ENCODE peak calls at places on chromosomes 3 and 15, in six cellular contexts. One of them, this sample, is unnamed.
A peak's percentile ranks its signal among the peaks of the same experiment; 100 is the strongest.

GRCh38 chr3:41464401-41464800 is 265.1 kb downstream of the CTNNB1 start:
- DNase-seq in CD8-positive, alpha-beta T cell: no peak
- DNase-seq in colonic mucosa: no peak
- DNase-seq in NT2/D1: no peak
- DNase-seq in pancreas: no peak
- DNase-seq in ascending aorta: no peak
- DNase-seq in this sample: no peak

GRCh38 chr3:107956991-107957467 is 133.8 kb downstream of the CD47 start:
- DNase-seq in pancreas: peak; percentile 58
- DNase-seq in NT2/D1: no peak
- DNase-seq in CD8-positive, alpha-beta T cell: no peak
- DNase-seq in ascending aorta: peak; percentile 26
- DNase-seq in colonic mucosa: peak; percentile 51
- DNase-seq in this sample: peak; percentile 76

GRCh38 chr3:161890147-161890625 is 393.6 kb downstream of the OTOL1 start:
- DNase-seq in CD8-positive, alpha-beta T cell: no peak
- DNase-seq in ascending aorta: no peak
- DNase-seq in NT2/D1: no peak
- DNase-seq in colonic mucosa: no peak
- DNase-seq in pancreas: no peak
- DNase-seq in this sample: no peak

GRCh38 chr3:58824285-58824684 is 157.7 kb upstream of the FAM3D start:
- DNase-seq in NT2/D1: peak; percentile 46
- DNase-seq in pancreas: peak; percentile 50
- DNase-seq in colonic mucosa: peak; percentile 85
- DNase-seq in ascending aorta: no peak
- DNase-seq in CD8-positive, alpha-beta T cell: no peak
- DNase-seq in this sample: no peak

GRCh38 chr3:46599590-46599989 is 12.7 kb upstream of the FAM240A start:
- DNase-seq in NT2/D1: peak; percentile 67
- DNase-seq in CD8-positive, alpha-beta T cell: no peak
- DNase-seq in pancreas: no peak
- DNase-seq in ascending aorta: no peak
- DNase-seq in colonic mucosa: no peak
- DNase-seq in this sample: no peak

GRCh38 chr15:71547066-71547465 is 263.3 kb upstream of the NR2E3 start:
- DNase-seq in ascending aorta: no peak
- DNase-seq in colonic mucosa: no peak
- DNase-seq in NT2/D1: no peak
- DNase-seq in CD8-positive, alpha-beta T cell: no peak
- DNase-seq in pancreas: no peak
- DNase-seq in this sample: no peak

GRCh38 chr3:57173687-57174086 is 8.5 kb upstream of the IL17RD start:
- DNase-seq in NT2/D1: no peak
- DNase-seq in CD8-positive, alpha-beta T cell: no peak
- DNase-seq in pancreas: no peak
- DNase-seq in colonic mucosa: no peak
- DNase-seq in ascending aorta: no peak
- DNase-seq in this sample: no peak

GRCh38 chr15:23069496-23070166 is 30.3 kb upstream of the TUBGCP5 start:
- DNase-seq in CD8-positive, alpha-beta T cell: no peak
- DNase-seq in NT2/D1: peak; percentile 46
- DNase-seq in pancreas: no peak
- DNase-seq in ascending aorta: no peak
- DNase-seq in colonic mucosa: no peak
- DNase-seq in this sample: no peak

GRCh38 chr3:103048371-103048722 is 613.5 kb downstream of the ZPLD1 start:
- DNase-seq in CD8-positive, alpha-beta T cell: no peak
- DNase-seq in pancreas: no peak
- DNase-seq in NT2/D1: no peak
- DNase-seq in colonic mucosa: no peak
- DNase-seq in ascending aorta: no peak
- DNase-seq in this sample: no peak

GRCh38 chr3:128254066-128254590 is 100.8 kb downstream of the EEFSEC start:
- DNase-seq in NT2/D1: no peak
- DNase-seq in ascending aorta: no peak
- DNase-seq in pancreas: no peak
- DNase-seq in colonic mucosa: no peak
- DNase-seq in CD8-positive, alpha-beta T cell: no peak
- DNase-seq in this sample: no peak

GRCh38 chr3:4741404-4742307 is 237.6 kb upstream of the BHLHE40 start:
- DNase-seq in CD8-positive, alpha-beta T cell: no peak
- DNase-seq in ascending aorta: peak; percentile 41
- DNase-seq in pancreas: peak; percentile 81
- DNase-seq in colonic mucosa: peak; percentile 73
- DNase-seq in NT2/D1: no peak
- DNase-seq in this sample: peak; percentile 77

GRCh38 chr3:14801668-14802067 is 17.1 kb upstream of the FGD5 start:
- DNase-seq in colonic mucosa: no peak
- DNase-seq in ascending aorta: no peak
- DNase-seq in CD8-positive, alpha-beta T cell: no peak
- DNase-seq in pancreas: no peak
- DNase-seq in NT2/D1: no peak
- DNase-seq in this sample: no peak

GRCh38 chr15:59028387-59028955 is 41.0 kb downstream of the RNF111 start:
- DNase-seq in pancreas: no peak
- DNase-seq in CD8-positive, alpha-beta T cell: no peak
- DNase-seq in NT2/D1: no peak
- DNase-seq in ascending aorta: no peak
- DNase-seq in colonic mucosa: no peak
- DNase-seq in this sample: no peak

GRCh38 chr3:122982202-122983185 is 45.1 kb downstream of the SEMA5B start:
- DNase-seq in colonic mucosa: peak; percentile 32
- DNase-seq in CD8-positive, alpha-beta T cell: no peak
- DNase-seq in pancreas: no peak
- DNase-seq in ascending aorta: no peak
- DNase-seq in NT2/D1: no peak
- DNase-seq in this sample: no peak

GRCh38 chr3:48656061-48656840 is 6.4 kb downstream of the CELSR3 start:
- DNase-seq in CD8-positive, alpha-beta T cell: peak; percentile 81
- DNase-seq in NT2/D1: peak; percentile 68
- DNase-seq in pancreas: peak; percentile 85
- DNase-seq in ascending aorta: peak; percentile 62
- DNase-seq in colonic mucosa: peak; percentile 88
- DNase-seq in this sample: peak; percentile 66

GRCh38 chr15:86432861-86433260 is 353.2 kb downstream of the AGBL1 start:
- DNase-seq in colonic mucosa: no peak
- DNase-seq in pancreas: no peak
- DNase-seq in ascending aorta: no peak
- DNase-seq in CD8-positive, alpha-beta T cell: no peak
- DNase-seq in NT2/D1: no peak
- DNase-seq in this sample: no peak

GRCh38 chr15:82850242-82850591 is 40.8 kb downstream of the WHAMM start:
- DNase-seq in NT2/D1: no peak
- DNase-seq in colonic mucosa: no peak
- DNase-seq in CD8-positive, alpha-beta T cell: no peak
- DNase-seq in pancreas: no peak
- DNase-seq in ascending aorta: no peak
- DNase-seq in this sample: no peak

GRCh38 chr3:37183976-37184375 is 9.6 kb upstream of the LRRFIP2 start:
- DNase-seq in ascending aorta: no peak
- DNase-seq in pancreas: no peak
- DNase-seq in NT2/D1: no peak
- DNase-seq in CD8-positive, alpha-beta T cell: no peak
- DNase-seq in colonic mucosa: no peak
- DNase-seq in this sample: no peak

GRCh38 chr3:139388961-139389551 is 391 bp downstream of the COPB2 start:
- DNase-seq in colonic mucosa: no peak
- DNase-seq in NT2/D1: peak; percentile 3
- DNase-seq in pancreas: no peak
- DNase-seq in CD8-positive, alpha-beta T cell: no peak
- DNase-seq in ascending aorta: no peak
- DNase-seq in this sample: no peak

GRCh38 chr3:30553641-30554316 is 52.6 kb upstream of the TGFBR2 start:
- DNase-seq in CD8-positive, alpha-beta T cell: no peak
- DNase-seq in pancreas: no peak
- DNase-seq in ascending aorta: no peak
- DNase-seq in colonic mucosa: no peak
- DNase-seq in NT2/D1: no peak
- DNase-seq in this sample: no peak

GRCh38 chr3:196965804-196966173 is 2.8 kb downstream of the PIGZ start:
- DNase-seq in NT2/D1: no peak
- DNase-seq in CD8-positive, alpha-beta T cell: no peak
- DNase-seq in colonic mucosa: no peak
- DNase-seq in ascending aorta: no peak
- DNase-seq in pancreas: no peak
- DNase-seq in this sample: no peak

GRCh38 chr15:26128611-26129140 is 265.5 kb upstream of the ATP10A start:
- DNase-seq in CD8-positive, alpha-beta T cell: no peak
- DNase-seq in ascending aorta: no peak
- DNase-seq in pancreas: no peak
- DNase-seq in colonic mucosa: no peak
- DNase-seq in NT2/D1: no peak
- DNase-seq in this sample: no peak

DNA sequence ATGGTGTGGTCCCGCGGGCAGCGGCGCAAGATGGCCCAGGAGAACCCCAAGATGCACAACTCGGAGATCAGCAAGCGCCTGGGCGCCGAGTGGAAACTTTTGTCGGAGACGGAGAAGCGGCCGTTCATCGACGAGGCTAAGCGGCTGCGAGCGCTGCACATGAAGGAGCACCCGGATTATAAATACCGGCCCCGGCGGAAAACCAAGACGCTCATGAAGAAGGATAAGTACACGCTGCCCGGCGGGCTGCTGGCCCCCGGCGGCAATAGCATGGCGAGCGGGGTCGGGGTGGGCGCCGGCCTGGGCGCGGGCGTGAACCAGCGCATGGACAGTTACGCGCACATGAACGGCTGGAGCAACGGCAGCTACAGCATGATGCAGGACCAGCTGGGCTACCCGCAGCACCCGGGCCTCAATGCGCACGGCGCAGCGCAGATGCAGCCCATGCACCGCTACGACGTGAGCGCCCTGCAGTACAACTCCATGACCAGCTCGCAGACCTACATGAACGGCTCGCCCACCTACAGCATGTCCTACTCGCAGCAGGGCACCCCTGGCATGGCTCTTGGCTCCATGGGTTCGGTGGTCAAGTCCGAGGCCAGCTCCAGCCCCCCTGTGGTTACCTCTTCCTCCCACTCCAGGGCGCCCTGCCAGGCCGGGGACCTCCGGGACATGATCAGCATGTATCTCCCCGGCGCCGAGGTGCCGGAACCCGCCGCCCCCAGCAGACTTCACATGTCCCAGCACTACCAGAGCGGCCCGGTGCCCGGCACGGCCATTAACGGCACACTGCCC is 977 bp downstream of the SOX2 start:
- DNase-seq in CD8-positive, alpha-beta T cell: no peak
- DNase-seq in NT2/D1: no peak
- DNase-seq in colonic mucosa: no peak
- DNase-seq in pancreas: no peak
- DNase-seq in ascending aorta: no peak
- DNase-seq in this sample: no peak
- H3K27me3 ChIP-seq in CD8-positive, alpha-beta T cell: peaks cover 70% of the 10 kb centered on the region
- H3K27me3 ChIP-seq in NT2/D1: no peaks in the 10 kb centered on the region
- H3K27me3 ChIP-seq in colonic mucosa: peaks cover 94% of the 10 kb centered on the region
- H3K27me3 ChIP-seq in pancreas: peaks cover 10% of the 10 kb centered on the region
- H3K27me3 ChIP-seq in ascending aorta: peaks cover 37% of the 10 kb centered on the region
- H3K27me3 ChIP-seq in this sample: peaks cover 62% of the 10 kb centered on the region

DNA sequence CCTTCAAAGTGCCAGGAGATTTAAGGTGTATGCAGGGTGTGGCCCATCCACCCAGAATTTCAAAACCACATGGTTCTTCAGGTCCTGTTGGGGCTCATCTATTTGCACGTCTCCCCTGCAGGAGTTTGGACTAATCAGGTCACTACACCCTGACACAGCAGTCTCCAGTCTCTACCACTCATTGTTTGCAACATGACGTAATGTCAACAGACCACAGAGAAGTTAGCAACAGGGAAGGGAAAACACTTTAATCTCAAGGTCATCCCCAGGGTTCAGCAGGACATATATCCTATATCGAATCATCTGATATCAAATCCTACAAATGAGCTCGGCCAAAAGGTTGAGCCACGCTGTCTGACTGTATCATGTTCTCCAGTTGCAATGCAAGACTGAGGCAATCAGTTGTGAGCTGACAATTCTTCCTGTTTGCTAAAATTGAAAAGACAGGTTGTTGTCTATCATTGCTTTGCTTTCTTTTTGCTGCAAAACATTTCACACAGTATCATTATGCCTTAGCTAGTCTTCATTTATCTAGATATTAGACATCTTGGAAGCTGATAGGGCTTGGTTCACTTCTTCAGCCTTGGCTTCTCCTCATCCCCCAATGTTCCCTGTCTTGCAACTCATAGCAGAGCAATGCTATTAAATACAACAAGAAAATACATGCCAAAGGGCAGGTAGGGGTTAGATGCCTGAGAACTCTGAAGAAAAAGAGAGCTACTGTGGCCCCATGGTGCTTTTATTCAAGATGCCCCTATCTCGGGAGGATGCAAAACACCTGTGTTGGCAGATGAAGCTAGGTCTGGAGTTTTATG is 13.4 kb upstream of the LEKR1 start:
- DNase-seq in NT2/D1: no peak
- DNase-seq in pancreas: peak; percentile 42
- DNase-seq in ascending aorta: no peak
- DNase-seq in colonic mucosa: peak; percentile 32
- DNase-seq in CD8-positive, alpha-beta T cell: no peak
- DNase-seq in this sample: no peak
- H3K4me3 ChIP-seq in NT2/D1: no peak overlapping the region
- H3K4me3 ChIP-seq in pancreas: no peak overlapping the region
- H3K4me3 ChIP-seq in ascending aorta: no peak overlapping the region
- H3K4me3 ChIP-seq in colonic mucosa: no peak overlapping the region
- H3K4me3 ChIP-seq in CD8-positive, alpha-beta T cell: no peak overlapping the region
- H3K4me3 ChIP-seq in this sample: no peak overlapping the region

DNA sequence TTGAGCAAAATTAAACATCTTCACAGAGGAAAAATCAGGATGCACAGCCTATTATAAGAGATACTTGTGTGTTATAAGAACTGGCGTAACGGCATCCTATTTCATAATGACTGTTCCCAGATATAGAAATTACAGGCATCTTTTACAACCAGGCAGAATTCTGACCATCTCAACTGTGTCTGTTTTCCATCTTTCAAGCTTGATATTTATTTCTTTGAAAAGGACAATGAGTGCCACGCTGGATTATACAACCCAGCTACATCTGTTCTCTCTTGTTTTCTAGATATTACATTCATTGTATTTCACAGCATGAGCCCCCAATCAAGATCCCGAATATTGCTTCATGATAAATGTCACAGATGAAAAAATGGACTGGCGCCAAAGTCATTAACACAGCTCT is 420.7 kb downstream of the TBL1XR1 start:
- DNase-seq in NT2/D1: no peak
- DNase-seq in ascending aorta: no peak
- DNase-seq in colonic mucosa: no peak
- DNase-seq in CD8-positive, alpha-beta T cell: no peak
- DNase-seq in pancreas: no peak
- DNase-seq in this sample: no peak
- H3K27me3 ChIP-seq in NT2/D1: no peaks in the 10 kb centered on the region
- H3K27me3 ChIP-seq in ascending aorta: no peaks in the 10 kb centered on the region
- H3K27me3 ChIP-seq in colonic mucosa: no peaks in the 10 kb centered on the region
- H3K27me3 ChIP-seq in CD8-positive, alpha-beta T cell: no peaks in the 10 kb centered on the region
- H3K27me3 ChIP-seq in pancreas: no peaks in the 10 kb centered on the region
- H3K27me3 ChIP-seq in this sample: no peaks in the 10 kb centered on the region

GRCh38 chr15:33293619-33294309 is 17.0 kb upstream of the RYR3 start:
- DNase-seq in CD8-positive, alpha-beta T cell: no peak
- DNase-seq in colonic mucosa: no peak
- DNase-seq in NT2/D1: no peak
- DNase-seq in pancreas: no peak
- DNase-seq in ascending aorta: no peak
- DNase-seq in this sample: no peak
- H3K4me3 ChIP-seq in CD8-positive, alpha-beta T cell: no peak overlapping the region
- H3K4me3 ChIP-seq in colonic mucosa: no peak overlapping the region
- H3K4me3 ChIP-seq in NT2/D1: no peak overlapping the region
- H3K4me3 ChIP-seq in pancreas: no peak overlapping the region
- H3K4me3 ChIP-seq in ascending aorta: peak overlapping the region; percentile 22
- H3K4me3 ChIP-seq in this sample: peak overlapping the region; percentile 62

GRCh38 chr3:135792174-135792573 is 173.4 kb upstream of the PPP2R3A start:
- DNase-seq in colonic mucosa: no peak
- DNase-seq in NT2/D1: no peak
- DNase-seq in CD8-positive, alpha-beta T cell: no peak
- DNase-seq in pancreas: no peak
- DNase-seq in ascending aorta: no peak
- DNase-seq in this sample: no peak
- H3K27me3 ChIP-seq in colonic mucosa: no peaks in the 10 kb centered on the region
- H3K27me3 ChIP-seq in NT2/D1: no peaks in the 10 kb centered on the region
- H3K27me3 ChIP-seq in CD8-positive, alpha-beta T cell: no peaks in the 10 kb centered on the region
- H3K27me3 ChIP-seq in pancreas: no peaks in the 10 kb centered on the region
- H3K27me3 ChIP-seq in ascending aorta: no peaks in the 10 kb centered on the region
- H3K27me3 ChIP-seq in this sample: no peaks in the 10 kb centered on the region